ENCODE peak calls at places on chromosome 4, in ten cellular contexts. D is endothelial cell of umbilical vein, I is K562, G is GM23338, H is breast epithelium, P is SK-N-SH, V is transverse colon, C is sigmoid colon, A is upper lobe of left lung, S is suprapubic skin. T is an unnamed sample.
A peak's percentile ranks its signal among the peaks of the same experiment; 100 is the strongest.

GRCh38 chr4:21709761-21710160 is 238.8 kb downstream of the KCNIP4 start:
- DNase-seq in P (no peak), D (no peak), A (no peak), I (no peak), V (no peak), C (no peak), G (no peak), H (no peak), S (no peak), T (no peak)

GRCh38 chr4:38062088-38062893 is 102.1 kb downstream of the PTTG2 start:
- DNase-seq in H (peak; percentile 67), C (peak; percentile 90), D (peak; percentile 82), A (peak; percentile 79), V (peak; percentile 89), P (peak; percentile 71), I (peak; percentile 63), S (peak; percentile 85), G (peak; percentile 88), T (peak; percentile 87)

GRCh38 chr4:155005395-155006087 is 202.9 kb upstream of the NPY2R start:
- DNase-seq in I (no peak), P (no peak), D (no peak), G (no peak), S (no peak), A (no peak), H (no peak), V (no peak), C (no peak), T (no peak)

GRCh38 chr4:1987721-1988326 is 20.9 kb downstream of the NELFA start:
- DNase-seq in P (no peak), A (no peak), S (no peak), I (no peak), D (no peak), C (no peak), V (no peak), H (no peak), G (no peak), T (no peak)

GRCh38 chr4:1047106-1047975 is 35.9 kb downstream of the FGFRL1 start:
- DNase-seq in S (peak; percentile 73), G (peak; percentile 23), D (peak; percentile 71), I (no peak), A (no peak), C (peak; percentile 67), H (no peak), P (no peak), V (peak; percentile 38), T (peak; percentile 85)

GRCh38 chr4:2933566-2934076 is 29.6 kb downstream of the NOP14 start:
- DNase-seq in C (no peak), G (no peak), P (no peak), A (peak; percentile 24), H (no peak), V (no peak), D (peak; percentile 33), I (no peak), S (peak; percentile 83), T (no peak)

GRCh38 chr4:94412019-94413017 is 39.4 kb upstream of the PDLIM5 start:
- DNase-seq in A (no peak), D (peak; percentile 95), G (no peak), C (no peak), I (no peak), S (no peak), V (no peak), H (no peak), P (no peak), T (no peak)

GRCh38 chr4:153594208-153594607 is 89.9 kb upstream of the TLR2 start:
- DNase-seq in S (no peak), I (no peak), C (no peak), D (no peak), G (no peak), P (no peak), A (no peak), H (peak; percentile 39), V (no peak), T (no peak)

GRCh38 chr4:165682621-165683020 is 190.4 kb upstream of the TLL1 start:
- DNase-seq in A (no peak), G (no peak), D (no peak), H (no peak), P (no peak), S (no peak), I (no peak), V (no peak), C (no peak), T (no peak)

GRCh38 chr4:76430519-76431388 is 4.3 kb upstream of the SHROOM3 start:
- DNase-seq in I (no peak), S (no peak), D (peak; percentile 61), G (peak; percentile 83), V (no peak), A (no peak), C (no peak), H (no peak), P (peak; percentile 67), T (no peak)

GRCh38 chr4:138666366-138666765 is 349.2 kb upstream of the NOCT start:
- DNase-seq in S (no peak), V (no peak), C (no peak), H (no peak), D (no peak), G (no peak), I (no peak), P (no peak), A (no peak), T (no peak)

GRCh38 chr4:105415281-105415744 is 58.5 kb downstream of the PPA2 start:
- DNase-seq in C (no peak), V (no peak), G (no peak), D (no peak), S (no peak), I (no peak), H (no peak), A (no peak), P (no peak), T (no peak)

GRCh38 chr4:164648151-164648848 is 105.6 kb upstream of the SMIM31 start:
- DNase-seq in V (no peak), S (no peak), A (no peak), C (no peak), G (no peak), D (no peak), H (no peak), P (no peak), I (no peak), T (no peak)

GRCh38 chr4:101792056-101792575 is 1.6 kb downstream of the BANK1 start:
- DNase-seq in G (no peak), V (no peak), P (no peak), C (no peak), I (no peak), H (no peak), S (no peak), A (no peak), D (no peak), T (no peak)

GRCh38 chr4:14924080-14924916 is 78.0 kb upstream of the CPEB2 start:
- DNase-seq in V (no peak), I (no peak), S (no peak), A (no peak), H (no peak), D (no peak), P (no peak), G (no peak), C (no peak), T (no peak)

DNA sequence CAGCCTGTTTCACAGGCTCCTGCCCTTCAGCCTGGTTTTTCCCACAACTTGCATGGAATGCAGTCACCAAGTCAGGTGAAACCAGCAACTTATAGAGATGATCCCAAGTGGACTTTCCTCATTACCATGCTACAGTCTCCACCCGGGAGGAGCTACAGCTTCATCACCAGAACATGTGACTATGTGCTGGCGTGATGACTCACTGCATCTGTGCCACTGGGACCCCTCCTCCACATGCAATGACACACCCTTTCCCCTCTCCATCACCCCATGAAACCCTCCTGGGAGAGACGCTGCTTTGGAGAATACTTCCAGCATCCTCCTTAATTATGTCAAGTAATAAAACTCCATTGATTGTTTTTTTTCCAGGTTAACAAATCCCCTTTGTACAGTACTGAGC is 17.6 kb downstream of the QDPR start:
- DNase-seq in S (no peak), P (no peak), D (peak; percentile 46), V (no peak), I (peak; percentile 57), G (no peak), A (no peak), C (no peak), H (no peak), T (no peak)
- H3K4me3 ChIP-seq in S (no peak overlapping the region), P (no peak overlapping the region), D (no peak overlapping the region), V (no peak overlapping the region), I (no peak overlapping the region), G (no peak overlapping the region), A (no peak overlapping the region), C (no peak overlapping the region), H (no peak overlapping the region), T (no peak overlapping the region)

GRCh38 chr4:118585015-118585414 is 100.2 kb upstream of the METTL14 start:
- DNase-seq in D (no peak), I (no peak), P (no peak), V (no peak), G (no peak), H (no peak), S (no peak), C (no peak), A (no peak), T (no peak)

GRCh38 chr4:118587116-118587869 is 97.9 kb upstream of the METTL14 start:
- DNase-seq in D (no peak), S (no peak), H (no peak), G (no peak), A (no peak), V (no peak), P (no peak), C (no peak), I (no peak), T (no peak)

GRCh38 chr4:118587946-118588345 is 97.2 kb upstream of the METTL14 start:
- DNase-seq in P (no peak), D (no peak), H (no peak), V (no peak), I (no peak), G (no peak), A (no peak), S (no peak), C (no peak), T (no peak)

GRCh38 chr4:118589471-118590055 is 95.6 kb upstream of the METTL14 start:
- DNase-seq in D (no peak), S (no peak), C (no peak), P (no peak), V (no peak), A (no peak), I (no peak), H (no peak), G (no peak), T (no peak)

GRCh38 chr4:118586357-118586790 is 98.8 kb upstream of the METTL14 start:
- DNase-seq in A (no peak), D (no peak), H (no peak), P (no peak), V (no peak), G (peak; percentile 22), I (no peak), C (peak; percentile 77), S (no peak), T (no peak)
- H3K27ac ChIP-seq in A (no peak overlapping the region), D (no peak overlapping the region), H (peak overlapping the region; percentile 74), P (no peak overlapping the region), V (peak overlapping the region; percentile 30), G (no peak overlapping the region), I (no peak overlapping the region), C (peak overlapping the region; percentile 35), S (no peak overlapping the region), T (peak overlapping the region; percentile 54)

GRCh38 chr4:173211838-173212237 is 43.2 kb downstream of the GALNT7 start:
- DNase-seq in G (no peak), I (no peak), V (no peak), C (no peak), D (peak; percentile 53), A (no peak), S (no peak), P (no peak), H (no peak), T (no peak)
- TF ChIP-seq POLR2AphosphoS5 in G (no peak), I (peak; percentile 27), V (no peak), C (no peak), D (no peak), A (no peak), S (no peak), P (peak; percentile 54), H (no peak), T (peak; percentile 29)

GRCh38 chr4:6988016-6988715 is 55.0 kb upstream of the TADA2B start:
- DNase-seq in G (no peak), V (peak; percentile 33), C (no peak), I (peak; percentile 37), H (no peak), S (no peak), P (peak; percentile 42), D (no peak), A (no peak), T (no peak)
- H3K4me3 ChIP-seq in G (peak overlapping the region; percentile 76), V (peak overlapping the region; percentile 42), C (peak overlapping the region; percentile 90), I (peak overlapping the region; percentile 71), H (peak overlapping the region; percentile 69), S (peak overlapping the region; percentile 93), P (peak overlapping the region; percentile 76), D (peak overlapping the region; percentile 73), A (peak overlapping the region; percentile 83), T (peak overlapping the region; percentile 83)

T was measured in stomach.